ENCODE peak calls at places on chromosomes 2 and 18, in seven cellular contexts. One of them, this sample, is unnamed.

GRCh38 chr18:38006541-38006940 is 440.9 kb upstream of the CELF4 start:
- DNase-seq in foreskin keratinocyte: no peak
- DNase-seq in uterus: no peak
- DNase-seq in fibroblast of lung: no peak
- DNase-seq in tibial nerve: no peak
- DNase-seq in esophagus squamous epithelium: no peak
- DNase-seq in cardiac muscle cell: no peak
- DNase-seq in this sample: no peak

GRCh38 chr2:37326285-37326684 is 1.7 kb upstream of the PRKD3 start:
- DNase-seq in uterus: peak
- DNase-seq in cardiac muscle cell: no peak
- DNase-seq in tibial nerve: peak
- DNase-seq in fibroblast of lung: peak
- DNase-seq in foreskin keratinocyte: no peak
- DNase-seq in esophagus squamous epithelium: no peak
- DNase-seq in this sample: peak

GRCh38 chr2:118010470-118010869 is 3.4 kb downstream of the CCDC93 start:
- DNase-seq in fibroblast of lung: no peak
- DNase-seq in cardiac muscle cell: no peak
- DNase-seq in tibial nerve: no peak
- DNase-seq in uterus: no peak
- DNase-seq in foreskin keratinocyte: no peak
- DNase-seq in esophagus squamous epithelium: no peak
- DNase-seq in this sample: no peak

GRCh38 chr2:119958642-119959268 is 54.1 kb upstream of the EPB41L5 start:
- DNase-seq in tibial nerve: no peak
- DNase-seq in uterus: no peak
- DNase-seq in cardiac muscle cell: no peak
- DNase-seq in esophagus squamous epithelium: no peak
- DNase-seq in fibroblast of lung: peak
- DNase-seq in foreskin keratinocyte: peak
- DNase-seq in this sample: no peak

GRCh38 chr18:22628795-22629194 is 211.1 kb upstream of the CTAGE1 start:
- DNase-seq in fibroblast of lung: no peak
- DNase-seq in cardiac muscle cell: no peak
- DNase-seq in esophagus squamous epithelium: no peak
- DNase-seq in tibial nerve: no peak
- DNase-seq in uterus: no peak
- DNase-seq in foreskin keratinocyte: no peak
- DNase-seq in this sample: no peak

GRCh38 chr2:127592761-127593227 is 53.2 kb upstream of the GPR17 start:
- DNase-seq in tibial nerve: no peak
- DNase-seq in fibroblast of lung: no peak
- DNase-seq in cardiac muscle cell: no peak
- DNase-seq in foreskin keratinocyte: no peak
- DNase-seq in uterus: no peak
- DNase-seq in esophagus squamous epithelium: no peak
- DNase-seq in this sample: no peak

GRCh38 chr2:106572541-106573148 is 85.5 kb downstream of the CD8B2 start:
- DNase-seq in uterus: no peak
- DNase-seq in esophagus squamous epithelium: no peak
- DNase-seq in fibroblast of lung: no peak
- DNase-seq in foreskin keratinocyte: no peak
- DNase-seq in tibial nerve: no peak
- DNase-seq in cardiac muscle cell: no peak
- DNase-seq in this sample: no peak

GRCh38 chr18:53422896-53423295 is 801.6 kb downstream of the MBD2 start:
- DNase-seq in cardiac muscle cell: no peak
- DNase-seq in uterus: no peak
- DNase-seq in fibroblast of lung: no peak
- DNase-seq in tibial nerve: no peak
- DNase-seq in foreskin keratinocyte: no peak
- DNase-seq in esophagus squamous epithelium: no peak
- DNase-seq in this sample: no peak

GRCh38 chr2:190200603-190201002 is 119.0 kb downstream of the HIBCH start:
- DNase-seq in tibial nerve: no peak
- DNase-seq in foreskin keratinocyte: no peak
- DNase-seq in cardiac muscle cell: no peak
- DNase-seq in uterus: no peak
- DNase-seq in esophagus squamous epithelium: no peak
- DNase-seq in fibroblast of lung: no peak
- DNase-seq in this sample: no peak

GRCh38 chr2:190205643-190206042 is 114.0 kb downstream of the HIBCH start:
- DNase-seq in tibial nerve: no peak
- DNase-seq in cardiac muscle cell: no peak
- DNase-seq in esophagus squamous epithelium: no peak
- DNase-seq in fibroblast of lung: peak
- DNase-seq in uterus: no peak
- DNase-seq in foreskin keratinocyte: no peak
- DNase-seq in this sample: no peak

GRCh38 chr2:190202018-190202417 is 117.6 kb downstream of the HIBCH start:
- DNase-seq in esophagus squamous epithelium: no peak
- DNase-seq in foreskin keratinocyte: no peak
- DNase-seq in uterus: no peak
- DNase-seq in tibial nerve: no peak
- DNase-seq in fibroblast of lung: no peak
- DNase-seq in cardiac muscle cell: no peak
- DNase-seq in this sample: no peak

GRCh38 chr2:190199530-190199929 is 120.1 kb downstream of the HIBCH start:
- DNase-seq in uterus: no peak
- DNase-seq in cardiac muscle cell: peak
- DNase-seq in foreskin keratinocyte: no peak
- DNase-seq in esophagus squamous epithelium: no peak
- DNase-seq in fibroblast of lung: no peak
- DNase-seq in tibial nerve: no peak
- DNase-seq in this sample: no peak

GRCh38 chr2:190202604-190203003 is 117.0 kb downstream of the HIBCH start:
- DNase-seq in uterus: no peak
- DNase-seq in tibial nerve: no peak
- DNase-seq in cardiac muscle cell: no peak
- DNase-seq in esophagus squamous epithelium: no peak
- DNase-seq in fibroblast of lung: no peak
- DNase-seq in foreskin keratinocyte: peak
- DNase-seq in this sample: no peak
- H3K27ac ChIP-seq in uterus: no peak
- H3K27ac ChIP-seq in tibial nerve: no peak
- H3K27ac ChIP-seq in cardiac muscle cell: no peak
- H3K27ac ChIP-seq in esophagus squamous epithelium: no peak
- H3K27ac ChIP-seq in fibroblast of lung: no peak
- H3K27ac ChIP-seq in foreskin keratinocyte: no peak
- H3K27ac ChIP-seq in this sample: no peak

GRCh38 chr2:23435250-23436035 is 50.5 kb downstream of the KLHL29 start:
- DNase-seq in cardiac muscle cell: no peak
- DNase-seq in foreskin keratinocyte: peak
- DNase-seq in tibial nerve: no peak
- DNase-seq in esophagus squamous epithelium: no peak
- DNase-seq in fibroblast of lung: no peak
- DNase-seq in uterus: no peak
- DNase-seq in this sample: no peak
- H3K27ac ChIP-seq in cardiac muscle cell: no peak
- H3K27ac ChIP-seq in foreskin keratinocyte: no peak
- H3K27ac ChIP-seq in tibial nerve: peak
- H3K27ac ChIP-seq in esophagus squamous epithelium: no peak
- H3K27ac ChIP-seq in fibroblast of lung: no peak
- H3K27ac ChIP-seq in uterus: peak
- H3K27ac ChIP-seq in this sample: no peak

GRCh38 chr18:35484034-35484433 is 13.7 kb downstream of the INO80C start:
- DNase-seq in foreskin keratinocyte: no peak
- DNase-seq in fibroblast of lung: no peak
- DNase-seq in cardiac muscle cell: no peak
- DNase-seq in tibial nerve: no peak
- DNase-seq in uterus: no peak
- DNase-seq in esophagus squamous epithelium: no peak
- DNase-seq in this sample: no peak

GRCh38 chr18:35485852-35486251 is 11.9 kb downstream of the INO80C start:
- DNase-seq in foreskin keratinocyte: no peak
- DNase-seq in cardiac muscle cell: no peak
- DNase-seq in esophagus squamous epithelium: no peak
- DNase-seq in tibial nerve: no peak
- DNase-seq in fibroblast of lung: no peak
- DNase-seq in uterus: no peak
- DNase-seq in this sample: no peak

GRCh38 chr18:35479911-35480586 is 17.7 kb downstream of the INO80C start:
- DNase-seq in esophagus squamous epithelium: no peak
- DNase-seq in tibial nerve: no peak
- DNase-seq in uterus: no peak
- DNase-seq in fibroblast of lung: no peak
- DNase-seq in foreskin keratinocyte: no peak
- DNase-seq in cardiac muscle cell: no peak
- DNase-seq in this sample: no peak

GRCh38 chr18:35478520-35479435 is 19.0 kb downstream of the INO80C start:
- DNase-seq in fibroblast of lung: peak
- DNase-seq in uterus: no peak
- DNase-seq in cardiac muscle cell: no peak
- DNase-seq in esophagus squamous epithelium: no peak
- DNase-seq in tibial nerve: no peak
- DNase-seq in foreskin keratinocyte: peak
- DNase-seq in this sample: no peak

DNA sequence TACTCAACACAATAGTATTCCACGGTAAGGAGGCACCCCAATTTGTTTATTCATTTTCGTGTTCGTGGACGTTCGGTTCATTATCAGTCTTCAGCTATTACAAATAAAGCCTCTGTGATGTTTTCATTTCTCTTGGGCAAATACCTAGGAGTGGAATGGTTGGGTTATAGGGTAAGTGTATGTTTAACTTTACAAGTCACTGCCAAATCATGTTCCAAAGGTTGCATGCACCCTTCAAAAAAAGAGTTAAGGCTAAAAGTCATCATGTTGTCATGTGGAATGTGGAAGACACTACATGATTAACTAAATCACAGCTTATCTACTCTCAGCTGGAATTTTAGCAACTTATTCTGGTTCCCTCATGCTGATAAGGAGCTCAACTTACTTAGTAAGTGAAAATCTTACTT is 15.8 kb downstream of the INO80C start:
- DNase-seq in uterus: no peak
- DNase-seq in esophagus squamous epithelium: no peak
- DNase-seq in cardiac muscle cell: no peak
- DNase-seq in fibroblast of lung: no peak
- DNase-seq in foreskin keratinocyte: no peak
- DNase-seq in tibial nerve: no peak
- DNase-seq in this sample: no peak
- H3K27ac ChIP-seq in uterus: no peak
- H3K27ac ChIP-seq in esophagus squamous epithelium: no peak
- H3K27ac ChIP-seq in cardiac muscle cell: no peak
- H3K27ac ChIP-seq in fibroblast of lung: no peak
- H3K27ac ChIP-seq in foreskin keratinocyte: no peak
- H3K27ac ChIP-seq in tibial nerve: no peak
- H3K27ac ChIP-seq in this sample: no peak

GRCh38 chr2:231413921-231414476 is 18.5 kb downstream of the B3GNT7 start:
- DNase-seq in foreskin keratinocyte: no peak
- DNase-seq in fibroblast of lung: no peak
- DNase-seq in cardiac muscle cell: no peak
- DNase-seq in esophagus squamous epithelium: no peak
- DNase-seq in uterus: no peak
- DNase-seq in tibial nerve: no peak
- DNase-seq in this sample: no peak
- H3K27ac ChIP-seq in foreskin keratinocyte: no peak
- H3K27ac ChIP-seq in fibroblast of lung: no peak
- H3K27ac ChIP-seq in cardiac muscle cell: peak
- H3K27ac ChIP-seq in esophagus squamous epithelium: no peak
- H3K27ac ChIP-seq in uterus: no peak
- H3K27ac ChIP-seq in tibial nerve: no peak
- H3K27ac ChIP-seq in this sample: no peak

GRCh38 chr2:190458352-190459107 is 50.4 kb downstream of the MFSD6 start:
- DNase-seq in uterus: no peak
- DNase-seq in tibial nerve: no peak
- DNase-seq in cardiac muscle cell: no peak
- DNase-seq in esophagus squamous epithelium: no peak
- DNase-seq in foreskin keratinocyte: no peak
- DNase-seq in fibroblast of lung: no peak
- DNase-seq in this sample: no peak

GRCh38 chr2:190462611-190463010 is 54.5 kb downstream of the MFSD6 start:
- DNase-seq in foreskin keratinocyte: no peak
- DNase-seq in tibial nerve: no peak
- DNase-seq in uterus: no peak
- DNase-seq in esophagus squamous epithelium: no peak
- DNase-seq in fibroblast of lung: no peak
- DNase-seq in cardiac muscle cell: no peak
- DNase-seq in this sample: no peak

GRCh38 chr2:190457256-190457655 is 49.1 kb downstream of the MFSD6 start:
- DNase-seq in cardiac muscle cell: no peak
- DNase-seq in uterus: no peak
- DNase-seq in foreskin keratinocyte: no peak
- DNase-seq in fibroblast of lung: no peak
- DNase-seq in esophagus squamous epithelium: no peak
- DNase-seq in tibial nerve: no peak
- DNase-seq in this sample: no peak

GRCh38 chr2:190460533-190460932 is 52.4 kb downstream of the MFSD6 start:
- DNase-seq in fibroblast of lung: no peak
- DNase-seq in cardiac muscle cell: no peak
- DNase-seq in uterus: no peak
- DNase-seq in tibial nerve: no peak
- DNase-seq in foreskin keratinocyte: no peak
- DNase-seq in esophagus squamous epithelium: no peak
- DNase-seq in this sample: no peak

DNA sequence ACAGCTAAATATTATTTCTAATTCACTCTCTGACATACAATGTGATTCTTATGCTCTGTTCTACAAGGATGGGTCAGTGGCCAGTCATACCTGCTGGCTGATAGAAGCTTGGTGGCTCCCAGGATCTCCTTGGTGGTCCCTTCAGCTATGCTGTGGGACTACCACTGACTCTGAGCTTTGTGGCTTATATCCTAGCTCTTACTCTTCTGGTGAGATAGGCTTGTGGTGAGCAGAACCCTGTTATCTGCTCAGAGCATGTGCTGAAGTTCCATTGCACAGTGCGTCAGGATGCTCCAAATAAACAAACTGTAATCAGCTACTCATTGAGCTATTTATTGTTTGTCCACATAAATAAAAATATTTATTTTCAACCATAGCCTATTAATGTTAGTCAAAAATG is 51.7 kb downstream of the MFSD6 start:
- DNase-seq in foreskin keratinocyte: no peak
- DNase-seq in uterus: no peak
- DNase-seq in cardiac muscle cell: no peak
- DNase-seq in esophagus squamous epithelium: no peak
- DNase-seq in tibial nerve: no peak
- DNase-seq in fibroblast of lung: no peak
- DNase-seq in this sample: no peak
- H3K27ac ChIP-seq in foreskin keratinocyte: no peak
- H3K27ac ChIP-seq in uterus: no peak
- H3K27ac ChIP-seq in cardiac muscle cell: no peak
- H3K27ac ChIP-seq in esophagus squamous epithelium: no peak
- H3K27ac ChIP-seq in tibial nerve: no peak
- H3K27ac ChIP-seq in fibroblast of lung: no peak
- H3K27ac ChIP-seq in this sample: no peak

GRCh38 chr2:17918789-17919188 is 40.3 kb downstream of the KCNS3 start:
- DNase-seq in esophagus squamous epithelium: no peak
- DNase-seq in foreskin keratinocyte: no peak
- DNase-seq in cardiac muscle cell: peak
- DNase-seq in tibial nerve: no peak
- DNase-seq in fibroblast of lung: no peak
- DNase-seq in uterus: no peak
- DNase-seq in this sample: no peak
- H3K27ac ChIP-seq in esophagus squamous epithelium: no peak
- H3K27ac ChIP-seq in foreskin keratinocyte: no peak
- H3K27ac ChIP-seq in cardiac muscle cell: no peak
- H3K27ac ChIP-seq in tibial nerve: no peak
- H3K27ac ChIP-seq in fibroblast of lung: no peak
- H3K27ac ChIP-seq in uterus: no peak
- H3K27ac ChIP-seq in this sample: no peak